ENCODE peak calls at places on chromosomes 1 and 21, in eight cellular contexts. Y is ovary, W is lower leg skin, O is A549, L is H54, Z is esophagus muscularis mucosa, N is IMR-90, B is stomach. V is an unnamed sample.

GRCh38 chr1:210722410-210723081 is 393.8 kb downstream of the HHAT start:
- DNase-seq in Z (no peak), B (no peak), O (no peak), Y (no peak), N (no peak), L (no peak), W (no peak), V (no peak)

GRCh38 chr21:35658242-35658641 is 402.1 kb downstream of the SETD4 start:
- DNase-seq in Z (no peak), L (peak; percentile 31), N (peak; percentile 89), W (no peak), O (no peak), B (no peak), Y (no peak), V (no peak)

GRCh38 chr1:151277249-151277648 is 4.8 kb upstream of the ZNF687 start:
- DNase-seq in O (no peak), B (no peak), Z (no peak), N (no peak), W (no peak), L (no peak), Y (no peak), V (no peak)

GRCh38 chr1:229271448-229272120 is 673 bp downstream of the RAB4A start:
- DNase-seq in N (peak; percentile 38), L (no peak), Y (no peak), O (peak; percentile 31), B (peak; percentile 37), Z (peak; percentile 81), W (no peak), V (peak; percentile 62)

GRCh38 chr1:225700889-225701465 is 48.1 kb upstream of the ENAH start:
- DNase-seq in Z (no peak), L (no peak), W (no peak), O (no peak), B (no peak), Y (no peak), N (peak; percentile 41), V (no peak)

GRCh38 chr1:183096889-183097288 is 73.7 kb downstream of the LAMC1 start:
- DNase-seq in B (no peak), W (no peak), L (no peak), Y (peak; percentile 34), N (peak; percentile 93), O (no peak), Z (no peak), V (no peak)

GRCh38 chr1:183144752-183145151 is 41.3 kb upstream of the LAMC2 start:
- DNase-seq in O (no peak), L (no peak), N (no peak), Y (no peak), Z (no peak), W (no peak), B (no peak), V (no peak)

GRCh38 chr1:11013160-11013531 is 692 bp downstream of the TARDBP start:
- DNase-seq in N (peak; percentile 14), Z (no peak), L (no peak), Y (no peak), B (no peak), W (no peak), O (no peak), V (no peak)

GRCh38 chr1:151050051-151050688 is 2.6 kb downstream of the C1orf56 start:
- DNase-seq in Z (no peak), L (no peak), Y (no peak), W (no peak), B (no peak), O (no peak), N (no peak), V (no peak)

GRCh38 chr21:29775462-29775861 is 164.3 kb downstream of the GRIK1 start:
- DNase-seq in W (no peak), L (no peak), Z (no peak), N (no peak), Y (no peak), B (no peak), O (no peak), V (no peak)

GRCh38 chr21:42009831-42010506 is at the start of gene ZBTB21:
- DNase-seq in B (peak; percentile 99), Z (peak; percentile 99), Y (peak; percentile 99), N (peak; percentile 97), O (peak; percentile 96), L (peak; percentile 99), W (peak; percentile 98), V (peak; percentile 97)

GRCh38 chr1:207806531-207807394 is 54.9 kb downstream of the CD46 start:
- DNase-seq in Z (peak; percentile 89), Y (no peak), N (peak; percentile 53), O (no peak), L (no peak), W (no peak), B (no peak), V (no peak)

GRCh38 chr1:228378453-228379164 is 28.0 kb downstream of the TRIM11 start:
- DNase-seq in B (peak; percentile 58), L (no peak), N (peak; percentile 69), Z (no peak), Y (peak; percentile 90), W (peak; percentile 44), O (peak; percentile 72), V (peak; percentile 77)

GRCh38 chr1:17581389-17582123 is 42.1 kb downstream of the ARHGEF10L start:
- DNase-seq in N (no peak), Z (no peak), L (no peak), B (no peak), O (no peak), Y (no peak), W (no peak), V (no peak)

GRCh38 chr1:17582124-17582768 is 42.7 kb downstream of the ARHGEF10L start:
- DNase-seq in L (no peak), B (no peak), Z (no peak), Y (no peak), W (no peak), N (no peak), O (no peak), V (no peak)

GRCh38 chr1:17575786-17576584 is 36.5 kb downstream of the ARHGEF10L start:
- DNase-seq in Y (no peak), L (no peak), Z (no peak), W (no peak), B (no peak), O (no peak), N (no peak), V (no peak)

GRCh38 chr1:17577907-17578297 is 38.4 kb downstream of the ARHGEF10L start:
- DNase-seq in O (no peak), W (no peak), Y (no peak), B (no peak), Z (no peak), L (no peak), N (no peak), V (no peak)

DNA sequence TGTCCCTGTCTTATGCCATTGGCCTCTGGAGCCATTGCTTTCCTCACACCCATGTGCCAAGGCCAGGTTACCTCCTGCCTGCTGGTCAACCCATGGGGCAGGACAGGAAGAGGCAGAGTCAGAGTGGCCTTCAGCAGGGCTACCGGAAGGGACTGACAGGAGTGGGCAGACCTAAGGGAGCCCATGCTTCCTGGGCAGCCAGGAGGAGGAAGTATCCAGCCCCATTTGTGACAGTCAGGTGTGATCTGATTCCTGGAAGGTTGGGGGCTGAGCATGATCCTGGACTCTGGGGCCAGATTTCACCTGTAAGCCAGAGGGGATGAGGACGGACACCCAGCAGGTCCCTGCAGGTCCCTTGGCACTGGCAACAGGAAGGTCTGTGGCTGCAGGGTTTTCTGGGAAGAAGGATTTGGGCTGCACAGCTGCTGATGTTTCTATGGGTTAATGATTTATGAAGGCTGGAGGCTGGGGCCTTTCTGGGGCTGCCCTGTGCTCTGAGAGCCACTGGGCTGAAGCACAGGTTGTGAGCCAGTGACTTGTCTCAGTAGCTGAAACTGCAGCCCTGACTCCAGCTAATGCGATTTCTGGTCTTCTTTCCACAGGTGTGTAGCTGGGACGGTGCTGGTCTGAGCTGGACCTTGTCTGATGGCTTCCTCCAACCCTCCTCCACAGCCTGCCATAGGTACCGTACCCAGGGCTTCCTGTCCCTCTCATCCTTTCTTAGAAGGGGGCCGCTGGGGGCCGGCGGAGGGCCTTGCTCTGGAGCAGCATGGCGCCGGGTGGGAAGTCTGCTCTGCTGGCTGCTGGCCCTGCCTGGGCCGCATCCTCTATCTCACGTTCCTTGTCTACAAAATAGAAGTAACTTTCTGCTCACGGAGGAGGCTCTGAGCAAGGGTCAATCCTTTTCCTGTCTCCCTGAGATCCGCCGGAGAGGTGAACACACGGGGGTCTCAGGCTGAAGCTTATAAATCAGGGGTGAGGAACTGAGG is 40.7 kb downstream of the ARHGEF10L start:
- DNase-seq in Z (no peak), N (no peak), O (peak; percentile 14), Y (no peak), L (no peak), B (peak; percentile 66), W (no peak), V (no peak)
- TF ChIP-seq POLR2A in Z (no peak), N (no peak), O (no peak), Y (no peak), L (no peak), B (no peak), W (no peak), V (no peak)

GRCh38 chr1:241519308-241520079 is at the start of gene FH:
- DNase-seq in Z (peak; percentile 99), W (peak; percentile 96), B (peak; percentile 96), N (peak; percentile 98), L (peak; percentile 65), O (peak; percentile 98), Y (peak; percentile 94), V (peak; percentile 96)
- TF ChIP-seq POLR2A in Z (peak; percentile 21), W (no peak), B (no peak), N (peak; percentile 79), L (peak; percentile 98), O (peak; percentile 90), Y (peak; percentile 78), V (peak; percentile 89)

DNA sequence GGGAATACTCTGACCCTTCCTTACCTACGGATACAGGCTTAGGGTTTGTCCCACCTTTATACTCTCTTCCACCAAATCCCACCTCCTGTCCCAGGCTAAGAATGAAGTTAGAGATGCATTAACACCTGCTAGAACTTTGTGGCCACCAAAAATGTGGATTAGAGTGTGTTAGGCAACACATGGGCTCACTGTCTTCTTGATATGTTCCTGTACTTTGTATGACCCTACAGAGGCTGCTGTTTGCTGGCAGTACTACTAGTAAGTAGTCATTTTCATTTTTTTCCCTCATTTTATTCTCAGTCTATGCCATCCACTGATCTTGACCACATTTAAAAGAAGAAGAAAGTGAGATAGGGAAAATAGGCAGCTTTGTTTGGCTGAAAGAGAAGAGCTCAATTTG is 21.0 kb upstream of the TMEM39B start:
- DNase-seq in Z (no peak), B (no peak), N (no peak), W (no peak), O (no peak), Y (no peak), L (no peak), V (no peak)
- TF ChIP-seq POLR2A in Z (no peak), B (no peak), N (no peak), W (no peak), O (no peak), Y (no peak), L (no peak), V (no peak)

DNA sequence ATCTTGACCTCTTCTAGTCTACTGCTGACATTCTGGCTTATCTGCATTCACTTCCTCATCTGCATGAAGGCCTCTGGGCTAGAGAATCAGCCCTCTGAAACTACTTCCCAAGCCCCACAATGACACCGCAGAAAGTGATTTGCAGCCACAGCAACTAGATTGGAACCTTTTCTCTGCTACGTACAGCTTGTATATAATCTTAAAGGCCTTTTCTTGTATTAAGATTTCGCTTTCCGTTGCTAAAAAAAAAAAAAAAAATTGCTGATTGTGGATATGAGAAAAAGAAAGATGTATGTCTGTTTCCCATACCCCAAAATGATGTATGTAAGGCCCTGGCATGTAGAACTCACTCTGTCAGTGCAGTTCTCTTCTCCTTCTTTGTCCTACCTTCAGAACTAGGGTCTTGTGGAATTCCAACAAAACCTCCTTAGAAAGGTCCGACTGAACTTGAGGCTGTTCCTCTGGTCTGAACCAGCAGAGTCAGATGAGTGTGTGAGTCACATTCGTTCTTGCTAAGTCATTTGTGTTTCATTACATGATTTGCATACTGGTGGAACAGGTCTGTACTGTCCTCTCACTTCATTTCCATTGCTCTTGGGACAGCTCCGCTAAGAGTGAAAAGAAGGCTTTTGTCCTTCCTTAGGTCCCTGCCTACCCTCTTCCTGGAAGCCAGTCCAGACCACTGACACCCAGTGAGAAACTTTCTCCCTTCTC is 62.7 kb downstream of the PLPP3 start:
- DNase-seq in O (no peak), Z (no peak), W (peak; percentile 44), Y (no peak), L (no peak), N (peak; percentile 65), B (peak; percentile 37), V (peak; percentile 5)
- TF ChIP-seq POLR2A in O (no peak), Z (no peak), W (no peak), Y (no peak), L (no peak), N (no peak), B (no peak), V (no peak)

V was measured in erythroblast.